ENCODE peak calls at places on chromosomes 13 and 19, in nine cellular contexts. One of them, this sample, is unnamed.

GRCh38 chr19:35693422-35693821 is 10.9 kb upstream of the ZBTB32 start:
- DNase-seq in AG04450: no peak
- DNase-seq in PC-3: no peak
- DNase-seq in heart left ventricle: no peak
- DNase-seq in cardiac fibroblast: no peak
- DNase-seq in fibroblast of lung: no peak
- DNase-seq in astrocyte: no peak
- DNase-seq in epithelial cell of esophagus: no peak
- DNase-seq in hepatocyte: no peak
- DNase-seq in this sample: no peak

GRCh38 chr19:6925801-6926751 is 38.7 kb downstream of the ADGRE1 start:
- DNase-seq in cardiac fibroblast: no peak
- DNase-seq in PC-3: peak
- DNase-seq in fibroblast of lung: no peak
- DNase-seq in heart left ventricle: no peak
- DNase-seq in hepatocyte: no peak
- DNase-seq in epithelial cell of esophagus: no peak
- DNase-seq in astrocyte: no peak
- DNase-seq in AG04450: no peak
- DNase-seq in this sample: peak

GRCh38 chr19:14944456-14944855 is 3.2 kb downstream of the OR7C2 start:
- DNase-seq in fibroblast of lung: no peak
- DNase-seq in epithelial cell of esophagus: no peak
- DNase-seq in cardiac fibroblast: no peak
- DNase-seq in astrocyte: no peak
- DNase-seq in hepatocyte: no peak
- DNase-seq in PC-3: no peak
- DNase-seq in AG04450: no peak
- DNase-seq in heart left ventricle: no peak
- DNase-seq in this sample: no peak

GRCh38 chr13:89115307-89115706 is 1444.1 kb downstream of the SLITRK5 start:
- DNase-seq in cardiac fibroblast: no peak
- DNase-seq in PC-3: no peak
- DNase-seq in AG04450: no peak
- DNase-seq in fibroblast of lung: no peak
- DNase-seq in heart left ventricle: no peak
- DNase-seq in astrocyte: no peak
- DNase-seq in epithelial cell of esophagus: no peak
- DNase-seq in hepatocyte: no peak
- DNase-seq in this sample: no peak

GRCh38 chr13:111861766-111862366 is 205.1 kb upstream of the SOX1 start:
- DNase-seq in cardiac fibroblast: no peak
- DNase-seq in astrocyte: no peak
- DNase-seq in fibroblast of lung: no peak
- DNase-seq in PC-3: no peak
- DNase-seq in heart left ventricle: no peak
- DNase-seq in hepatocyte: no peak
- DNase-seq in epithelial cell of esophagus: no peak
- DNase-seq in AG04450: no peak
- DNase-seq in this sample: no peak

GRCh38 chr13:111850458-111850857 is 216.5 kb upstream of the SOX1 start:
- DNase-seq in cardiac fibroblast: no peak
- DNase-seq in fibroblast of lung: no peak
- DNase-seq in heart left ventricle: no peak
- DNase-seq in AG04450: no peak
- DNase-seq in PC-3: no peak
- DNase-seq in hepatocyte: no peak
- DNase-seq in epithelial cell of esophagus: no peak
- DNase-seq in astrocyte: no peak
- DNase-seq in this sample: no peak

GRCh38 chr19:11306337-11306736 is 10.4 kb downstream of the TSPAN16 start:
- DNase-seq in PC-3: no peak
- DNase-seq in cardiac fibroblast: no peak
- DNase-seq in epithelial cell of esophagus: no peak
- DNase-seq in hepatocyte: no peak
- DNase-seq in fibroblast of lung: no peak
- DNase-seq in astrocyte: no peak
- DNase-seq in AG04450: no peak
- DNase-seq in heart left ventricle: no peak
- DNase-seq in this sample: no peak

GRCh38 chr19:15562861-15563260 is 52.2 kb upstream of the CYP4F8 start:
- DNase-seq in epithelial cell of esophagus: no peak
- DNase-seq in AG04450: peak
- DNase-seq in cardiac fibroblast: no peak
- DNase-seq in hepatocyte: no peak
- DNase-seq in fibroblast of lung: no peak
- DNase-seq in heart left ventricle: no peak
- DNase-seq in PC-3: peak
- DNase-seq in astrocyte: no peak
- DNase-seq in this sample: no peak

GRCh38 chr13:20462533-20462915 is 63.1 kb downstream of the CRYL1 start:
- DNase-seq in cardiac fibroblast: no peak
- DNase-seq in AG04450: no peak
- DNase-seq in hepatocyte: no peak
- DNase-seq in heart left ventricle: no peak
- DNase-seq in epithelial cell of esophagus: no peak
- DNase-seq in PC-3: no peak
- DNase-seq in fibroblast of lung: no peak
- DNase-seq in astrocyte: no peak
- DNase-seq in this sample: no peak

GRCh38 chr19:27776020-27776419 is 1436.9 kb downstream of the UQCRFS1 start:
- DNase-seq in fibroblast of lung: peak
- DNase-seq in heart left ventricle: no peak
- DNase-seq in astrocyte: no peak
- DNase-seq in AG04450: no peak
- DNase-seq in cardiac fibroblast: peak
- DNase-seq in epithelial cell of esophagus: peak
- DNase-seq in hepatocyte: no peak
- DNase-seq in PC-3: peak
- DNase-seq in this sample: peak

GRCh38 chr19:27773318-27774094 is 1439.4 kb downstream of the UQCRFS1 start:
- DNase-seq in astrocyte: no peak
- DNase-seq in hepatocyte: no peak
- DNase-seq in PC-3: no peak
- DNase-seq in AG04450: no peak
- DNase-seq in fibroblast of lung: no peak
- DNase-seq in cardiac fibroblast: no peak
- DNase-seq in heart left ventricle: no peak
- DNase-seq in epithelial cell of esophagus: no peak
- DNase-seq in this sample: no peak

GRCh38 chr19:27774827-27775226 is 1438.1 kb downstream of the UQCRFS1 start:
- DNase-seq in hepatocyte: no peak
- DNase-seq in fibroblast of lung: no peak
- DNase-seq in heart left ventricle: no peak
- DNase-seq in AG04450: no peak
- DNase-seq in cardiac fibroblast: no peak
- DNase-seq in astrocyte: no peak
- DNase-seq in epithelial cell of esophagus: no peak
- DNase-seq in PC-3: peak
- DNase-seq in this sample: no peak

GRCh38 chr19:27775395-27775794 is 1437.6 kb downstream of the UQCRFS1 start:
- DNase-seq in PC-3: no peak
- DNase-seq in AG04450: no peak
- DNase-seq in astrocyte: no peak
- DNase-seq in fibroblast of lung: no peak
- DNase-seq in hepatocyte: no peak
- DNase-seq in epithelial cell of esophagus: no peak
- DNase-seq in cardiac fibroblast: no peak
- DNase-seq in heart left ventricle: no peak
- DNase-seq in this sample: no peak

DNA sequence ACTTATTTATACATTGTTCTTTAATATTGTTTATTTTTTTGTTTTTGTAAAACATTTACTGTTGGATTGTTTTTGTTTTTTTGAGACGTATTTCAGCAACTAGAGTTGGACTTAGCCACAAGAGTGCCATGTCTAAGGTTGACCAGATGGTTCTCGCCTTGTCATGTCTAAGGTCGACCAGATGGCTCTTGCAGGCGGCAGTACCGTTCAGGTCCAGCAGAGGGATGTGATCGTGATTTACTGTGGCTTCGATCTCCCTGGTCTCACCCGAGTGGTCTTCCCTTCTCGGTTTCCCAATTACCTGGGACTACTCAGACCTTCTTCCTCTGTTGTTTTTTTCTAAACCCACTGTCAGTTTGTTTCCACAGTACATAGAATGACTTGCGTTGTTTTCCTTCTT is 1438.6 kb downstream of the UQCRFS1 start:
- DNase-seq in hepatocyte: no peak
- DNase-seq in cardiac fibroblast: no peak
- DNase-seq in PC-3: peak
- DNase-seq in astrocyte: no peak
- DNase-seq in fibroblast of lung: no peak
- DNase-seq in heart left ventricle: no peak
- DNase-seq in AG04450: no peak
- DNase-seq in epithelial cell of esophagus: no peak
- DNase-seq in this sample: no peak
- TF ChIP-seq CTCF in hepatocyte: no peak
- TF ChIP-seq CTCF in cardiac fibroblast: peak
- TF ChIP-seq CTCF in PC-3: no peak
- TF ChIP-seq CTCF in astrocyte: no peak
- TF ChIP-seq CTCF in fibroblast of lung: peak
- TF ChIP-seq CTCF in heart left ventricle: no peak
- TF ChIP-seq CTCF in AG04450: peak
- TF ChIP-seq CTCF in epithelial cell of esophagus: peak
- TF ChIP-seq CTCF in this sample: peak

DNA sequence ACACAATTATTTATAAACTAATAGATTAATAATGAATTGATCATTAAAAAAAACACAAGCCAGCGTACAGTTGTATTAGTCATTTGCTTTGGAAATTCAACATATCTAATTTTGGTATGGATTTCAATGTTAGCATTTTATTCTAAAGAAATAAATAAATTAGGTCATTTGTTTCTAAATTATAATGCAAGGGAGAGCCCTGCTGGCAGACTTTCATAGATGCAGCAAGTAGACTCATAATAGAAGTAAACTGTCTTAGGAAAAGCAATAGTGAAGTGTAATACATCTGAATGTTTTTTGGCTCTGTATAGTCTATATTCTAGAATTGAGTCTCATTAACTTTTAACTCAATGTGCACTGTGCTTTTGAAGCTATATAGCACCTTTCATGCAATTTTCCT is 982.4 kb upstream of the MIR17HG start:
- DNase-seq in hepatocyte: peak
- DNase-seq in epithelial cell of esophagus: peak
- DNase-seq in fibroblast of lung: peak
- DNase-seq in heart left ventricle: no peak
- DNase-seq in cardiac fibroblast: peak
- DNase-seq in AG04450: no peak
- DNase-seq in astrocyte: peak
- DNase-seq in PC-3: no peak
- DNase-seq in this sample: peak
- TF ChIP-seq CTCF in hepatocyte: peak
- TF ChIP-seq CTCF in epithelial cell of esophagus: peak
- TF ChIP-seq CTCF in fibroblast of lung: peak
- TF ChIP-seq CTCF in heart left ventricle: peak
- TF ChIP-seq CTCF in cardiac fibroblast: peak
- TF ChIP-seq CTCF in AG04450: peak
- TF ChIP-seq CTCF in astrocyte: no peak
- TF ChIP-seq CTCF in PC-3: peak
- TF ChIP-seq CTCF in this sample: peak

DNA sequence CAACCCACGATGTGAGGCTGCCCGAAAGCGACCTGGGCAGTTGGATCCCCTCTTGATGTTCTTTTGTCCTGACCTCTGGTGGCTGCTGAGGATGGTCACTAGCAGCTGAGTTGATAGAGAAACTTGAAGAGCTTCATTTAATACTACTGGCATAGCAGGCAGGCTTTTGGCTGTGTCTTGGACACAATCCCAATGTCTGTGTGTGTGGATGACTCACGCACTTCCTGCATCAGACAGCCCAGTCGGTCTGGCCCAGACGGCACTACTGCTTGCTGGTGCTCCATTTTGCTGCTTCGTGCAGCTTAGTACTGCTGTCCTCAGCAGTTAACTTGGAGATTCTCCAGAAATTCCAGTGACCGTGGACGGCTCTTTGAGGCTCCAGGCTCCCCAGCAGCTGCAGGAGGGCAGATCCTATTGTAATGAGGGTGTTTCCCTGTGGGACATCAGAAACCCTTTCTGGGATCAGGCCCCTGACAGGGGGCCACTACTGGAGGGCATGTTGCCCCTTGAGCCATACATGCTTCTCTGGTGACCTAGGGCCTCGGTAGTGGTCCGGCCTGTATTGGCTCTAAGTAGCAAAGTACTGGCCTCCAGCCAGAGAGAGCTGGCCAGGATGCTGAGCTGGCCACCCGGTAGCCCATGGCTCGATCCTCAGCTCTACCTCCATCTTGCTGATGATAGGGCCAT is 4.5 kb downstream of the FPR3 start:
- DNase-seq in fibroblast of lung: peak
- DNase-seq in PC-3: peak
- DNase-seq in AG04450: peak
- DNase-seq in epithelial cell of esophagus: peak
- DNase-seq in cardiac fibroblast: peak
- DNase-seq in astrocyte: peak
- DNase-seq in hepatocyte: peak
- DNase-seq in heart left ventricle: peak
- DNase-seq in this sample: peak
- TF ChIP-seq CTCF in fibroblast of lung: peak
- TF ChIP-seq CTCF in PC-3: peak
- TF ChIP-seq CTCF in AG04450: no peak
- TF ChIP-seq CTCF in epithelial cell of esophagus: no peak
- TF ChIP-seq CTCF in cardiac fibroblast: no peak
- TF ChIP-seq CTCF in astrocyte: no peak
- TF ChIP-seq CTCF in hepatocyte: no peak
- TF ChIP-seq CTCF in heart left ventricle: no peak
- TF ChIP-seq CTCF in this sample: no peak

GRCh38 chr13:52736891-52737290 is 2.7 kb downstream of the CNMD start:
- DNase-seq in heart left ventricle: no peak
- DNase-seq in epithelial cell of esophagus: no peak
- DNase-seq in cardiac fibroblast: no peak
- DNase-seq in AG04450: no peak
- DNase-seq in PC-3: no peak
- DNase-seq in hepatocyte: no peak
- DNase-seq in fibroblast of lung: no peak
- DNase-seq in astrocyte: no peak
- DNase-seq in this sample: no peak

GRCh38 chr13:52737900-52738299 is 1.7 kb downstream of the CNMD start:
- DNase-seq in cardiac fibroblast: peak
- DNase-seq in astrocyte: no peak
- DNase-seq in fibroblast of lung: no peak
- DNase-seq in hepatocyte: no peak
- DNase-seq in epithelial cell of esophagus: no peak
- DNase-seq in AG04450: no peak
- DNase-seq in PC-3: no peak
- DNase-seq in heart left ventricle: no peak
- DNase-seq in this sample: no peak

GRCh38 chr13:52739468-52740071 is at the start of gene CNMD:
- DNase-seq in PC-3: no peak
- DNase-seq in AG04450: no peak
- DNase-seq in heart left ventricle: no peak
- DNase-seq in hepatocyte: no peak
- DNase-seq in astrocyte: no peak
- DNase-seq in cardiac fibroblast: no peak
- DNase-seq in fibroblast of lung: no peak
- DNase-seq in epithelial cell of esophagus: no peak
- DNase-seq in this sample: no peak

GRCh38 chr13:52737451-52737850 is 2.2 kb downstream of the CNMD start:
- DNase-seq in fibroblast of lung: no peak
- DNase-seq in AG04450: no peak
- DNase-seq in cardiac fibroblast: no peak
- DNase-seq in heart left ventricle: no peak
- DNase-seq in hepatocyte: no peak
- DNase-seq in epithelial cell of esophagus: no peak
- DNase-seq in PC-3: no peak
- DNase-seq in astrocyte: no peak
- DNase-seq in this sample: no peak

GRCh38 chr13:52738719-52739467 is 727 bp downstream of the CNMD start:
- DNase-seq in heart left ventricle: peak
- DNase-seq in cardiac fibroblast: peak
- DNase-seq in fibroblast of lung: no peak
- DNase-seq in hepatocyte: peak
- DNase-seq in epithelial cell of esophagus: no peak
- DNase-seq in astrocyte: no peak
- DNase-seq in PC-3: no peak
- DNase-seq in AG04450: no peak
- DNase-seq in this sample: no peak
- TF ChIP-seq CTCF in heart left ventricle: peak
- TF ChIP-seq CTCF in cardiac fibroblast: no peak
- TF ChIP-seq CTCF in fibroblast of lung: peak
- TF ChIP-seq CTCF in hepatocyte: peak
- TF ChIP-seq CTCF in epithelial cell of esophagus: no peak
- TF ChIP-seq CTCF in astrocyte: peak
- TF ChIP-seq CTCF in PC-3: no peak
- TF ChIP-seq CTCF in AG04450: peak
- TF ChIP-seq CTCF in this sample: no peak